ENCODE peak calls at places on chromosomes 5 and 9, in four cellular contexts. Z is HCT116, K is breast epithelium, X is right atrium auricular region. A is an unnamed sample.

GRCh38 chr9:92589918-92590317 is 54.1 kb upstream of the ECM2 start:
- DNase-seq in X (no peak), K (no peak), Z (no peak), A (no peak)

GRCh38 chr9:94973491-94973941 is 247.0 kb downstream of the AOPEP start:
- DNase-seq in K (no peak), Z (no peak), X (no peak), A (no peak)

GRCh38 chr9:107700902-107701301 is 211.3 kb upstream of the KLF4 start:
- DNase-seq in K (no peak), X (no peak), Z (no peak), A (peak)

GRCh38 chr5:157681048-157681447 is 9.7 kb downstream of the C5orf52 start:
- DNase-seq in Z (no peak), K (no peak), X (no peak), A (no peak)

GRCh38 chr5:131462479-131462878 is 172.6 kb downstream of the RAPGEF6 start:
- DNase-seq in K (no peak), Z (no peak), X (no peak), A (no peak)

GRCh38 chr5:139698461-139699146 is 50.5 kb downstream of the CXXC5 start:
- DNase-seq in K (peak), X (peak), Z (no peak), A (no peak)

GRCh38 chr9:4301971-4302427 is 2.1 kb upstream of the GLIS3 start:
- DNase-seq in K (no peak), X (peak), Z (no peak), A (peak)

GRCh38 chr5:32942225-32942989 is 231.3 kb downstream of the NPR3 start:
- DNase-seq in K (no peak), Z (peak), X (no peak), A (no peak)

GRCh38 chr5:157596449-157596848 is 20.9 kb upstream of the ADAM19 start:
- DNase-seq in K (no peak), X (no peak), Z (no peak), A (no peak)

GRCh38 chr9:121989010-121989409 is 104.1 kb downstream of the TTLL11 start:
- DNase-seq in X (peak), K (no peak), Z (no peak), A (no peak)

GRCh38 chr5:143674469-143674786 is 137.5 kb upstream of the HMHB1 start:
- DNase-seq in Z (no peak), K (no peak), X (no peak), A (no peak)

GRCh38 chr9:130873966-130874365 is 22.6 kb downstream of the QRFP start:
- DNase-seq in Z (no peak), K (no peak), X (no peak), A (no peak)

GRCh38 chr9:91037511-91038482 is 236.2 kb downstream of the SYK start:
- DNase-seq in X (peak), K (peak), Z (peak), A (peak)

GRCh38 chr5:2904399-2904798 is 152.9 kb upstream of the IRX2 start:
- DNase-seq in Z (no peak), K (no peak), X (peak), A (no peak)

GRCh38 chr9:132207187-132207586 is 45.3 kb downstream of the NTNG2 start:
- DNase-seq in X (no peak), K (no peak), Z (no peak), A (no peak)

GRCh38 chr9:81632599-81632998 is 56.7 kb downstream of the TLE1 start:
- DNase-seq in Z (no peak), X (no peak), K (no peak), A (no peak)

DNA sequence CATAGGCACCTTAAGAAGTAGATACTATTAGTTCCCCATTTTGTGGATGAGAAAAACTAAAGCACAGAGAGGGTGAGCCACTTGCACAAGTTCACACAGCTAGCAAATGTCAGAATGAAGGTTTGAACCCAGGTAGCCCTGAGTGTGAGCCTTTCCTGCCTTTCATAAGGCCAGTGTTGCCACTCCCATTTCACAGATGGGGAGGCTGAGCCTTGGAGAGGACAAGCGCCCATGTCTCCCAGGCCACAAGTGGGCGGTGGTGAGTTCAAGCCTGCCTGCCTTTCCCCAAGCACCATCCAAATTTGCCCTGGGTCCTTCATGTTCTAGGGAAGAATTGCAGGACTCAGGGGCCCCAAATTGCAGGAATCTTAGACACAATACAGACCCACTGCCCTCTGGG is 50.6 kb downstream of the LHX2 start:
- DNase-seq in K (no peak), X (no peak), Z (no peak), A (no peak)
- TF ChIP-seq CTCF in K (no peak), X (no peak), Z (peak), A (no peak)

GRCh38 chr5:134463991-134464760 is 52.5 kb upstream of the CDKN2AIPNL start:
- DNase-seq in X (no peak), Z (no peak), K (no peak), A (no peak)

GRCh38 chr5:134466241-134467069 is 54.8 kb upstream of the CDKN2AIPNL start:
- DNase-seq in X (peak), Z (peak), K (peak), A (peak)

GRCh38 chr5:134463176-134463720 is 51.6 kb upstream of the CDKN2AIPNL start:
- DNase-seq in K (no peak), Z (no peak), X (no peak), A (no peak)

GRCh38 chr5:134465856-134466240 is 54.2 kb upstream of the CDKN2AIPNL start:
- DNase-seq in Z (peak), K (peak), X (peak), A (peak)

DNA sequence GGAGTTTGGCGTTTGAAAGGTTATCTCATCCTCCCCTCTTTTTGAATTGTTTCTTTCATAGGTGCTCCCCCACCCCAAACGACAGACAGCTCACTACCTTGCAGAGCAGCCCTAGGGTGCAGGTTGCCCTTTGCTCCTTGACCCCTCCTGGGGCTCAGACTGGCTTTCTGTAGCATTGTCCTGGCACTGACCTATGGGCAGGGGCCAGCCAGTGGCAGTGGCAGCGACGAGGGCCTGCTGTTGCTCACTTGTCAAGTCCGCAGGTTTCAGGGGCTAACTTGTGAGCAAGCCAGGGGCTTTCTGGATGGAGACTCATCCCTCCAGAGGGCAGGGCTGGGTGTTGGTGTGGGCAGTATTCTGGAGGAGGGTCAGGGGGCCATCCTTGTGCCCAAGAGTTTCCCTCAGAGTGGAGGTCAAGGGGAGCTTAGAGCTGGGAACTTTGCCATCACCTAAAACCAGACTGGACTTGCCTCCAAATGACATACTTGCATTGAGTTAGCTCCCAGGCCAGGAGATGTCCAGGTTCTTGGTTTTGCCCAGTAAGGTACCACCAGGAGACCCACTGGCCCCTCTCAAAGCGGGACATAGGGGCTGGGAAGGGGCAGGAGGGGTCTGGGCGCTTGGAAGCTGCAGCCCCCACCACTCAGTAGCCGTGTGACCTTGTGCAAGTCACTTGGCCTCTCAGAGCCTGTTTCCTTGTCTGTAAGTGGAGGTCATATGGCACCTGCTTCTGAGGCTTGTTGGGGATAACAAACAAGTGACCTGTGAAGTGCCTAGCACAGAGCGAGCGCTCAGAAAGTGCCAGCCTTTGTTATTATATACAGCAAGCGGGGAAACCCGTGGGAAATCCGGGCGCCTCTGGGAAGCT is 53.5 kb upstream of the CDKN2AIPNL start:
- DNase-seq in K (no peak), Z (no peak), X (no peak), A (no peak)
- H3K27ac ChIP-seq in K (peak), Z (peak), X (peak), A (peak)

DNA sequence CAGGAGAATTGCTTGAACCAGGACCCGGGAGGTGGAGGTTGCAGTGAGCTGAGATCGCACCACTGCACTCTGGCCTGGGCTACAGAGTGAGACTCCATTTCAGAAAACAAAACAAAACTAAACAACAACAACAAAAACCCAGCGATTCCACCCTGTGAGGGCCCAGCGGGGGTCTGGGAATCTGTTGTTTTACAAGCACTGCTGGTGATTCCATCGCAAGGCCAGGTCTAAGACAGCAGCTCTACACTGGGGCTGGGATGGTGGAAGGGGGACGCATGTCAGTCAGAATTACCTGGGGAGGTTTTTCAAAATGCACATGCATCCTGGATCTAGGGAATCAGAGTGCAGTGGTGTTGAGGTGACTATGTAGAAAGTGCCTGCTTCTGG is 90.9 kb downstream of the ANKRD55 start:
- DNase-seq in X (no peak), K (no peak), Z (no peak), A (no peak)
- H3K4me3 ChIP-seq in X (no peak), K (no peak), Z (no peak), A (no peak)

GRCh38 chr5:15645776-15646175 is 145.8 kb downstream of the FBXL7 start:
- DNase-seq in X (no peak), Z (no peak), K (no peak), A (no peak)
- TF ChIP-seq CTCF in X (no peak), Z (no peak), K (no peak), A (no peak)

DNA sequence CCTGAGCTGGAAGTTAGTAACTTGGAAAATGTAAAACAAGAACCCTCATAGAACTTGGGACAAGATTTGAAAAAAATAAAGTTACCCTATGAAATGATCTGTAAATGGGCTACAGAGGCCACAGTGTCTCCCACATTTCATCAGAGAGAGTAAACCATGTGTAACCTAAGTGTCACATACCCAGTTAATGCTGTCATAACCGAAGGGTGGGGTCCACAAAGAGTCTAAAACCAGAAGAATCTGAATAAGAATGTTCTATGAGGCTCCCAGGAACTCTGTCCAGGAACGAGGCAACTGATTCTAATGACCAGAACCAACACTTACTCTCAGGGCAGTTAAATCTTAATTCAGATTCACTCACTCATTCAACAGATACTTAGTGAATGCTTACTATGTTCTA is 1.0 kb upstream of the FAM13B start:
- DNase-seq in Z (no peak), K (no peak), X (no peak), A (no peak)
- H3K27ac ChIP-seq in Z (no peak), K (peak), X (no peak), A (peak)

GRCh38 chr5:14143843-14144585 is 872 bp downstream of the TRIO start:
- DNase-seq in Z (no peak), X (peak), K (peak), A (peak)
- H3K4me3 ChIP-seq in Z (peak), X (peak), K (peak), A (peak)

DNA sequence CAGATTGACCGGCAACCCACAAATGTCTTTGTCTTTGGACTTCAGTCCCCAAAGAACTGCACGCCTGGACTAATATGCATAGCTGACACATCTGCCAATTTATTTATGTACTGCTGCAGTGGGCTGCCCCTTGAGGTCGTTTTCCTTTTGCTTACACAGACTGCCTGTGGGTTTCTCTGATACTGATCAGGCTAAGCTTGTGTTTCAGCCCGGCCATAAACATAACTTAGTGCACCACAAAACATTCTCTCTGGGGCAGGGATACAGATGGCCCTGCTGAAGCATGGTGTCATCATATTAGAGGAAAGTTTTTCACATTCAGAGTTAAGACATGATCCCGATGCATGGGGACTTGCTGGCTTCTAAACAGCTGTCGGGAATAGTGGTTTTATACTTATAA is 75.3 kb downstream of the NUDT12 start:
- DNase-seq in K (no peak), X (no peak), Z (no peak), A (no peak)
- TF ChIP-seq CTCF in K (no peak), X (no peak), Z (no peak), A (no peak)